ENCODE peak calls at places on chromosomes 6 and 20, in eight cellular contexts. One of them, this sample, is unnamed.

GRCh38 chr6:160043784-160044183 is 74.9 kb downstream of the IGF2R start:
- DNase-seq in epithelial cell of esophagus: peak; percentile 81
- DNase-seq in fibroblast of lung: no peak
- DNase-seq in body of pancreas: no peak
- DNase-seq in cardiac fibroblast: no peak
- DNase-seq in CD8-positive, alpha-beta T cell: no peak
- DNase-seq in AG04450: no peak
- DNase-seq in GM13977: no peak
- DNase-seq in this sample: no peak

GRCh38 chr20:33679758-33680485 is 5.7 kb upstream of the NECAB3 start:
- DNase-seq in epithelial cell of esophagus: no peak
- DNase-seq in fibroblast of lung: no peak
- DNase-seq in body of pancreas: no peak
- DNase-seq in cardiac fibroblast: no peak
- DNase-seq in CD8-positive, alpha-beta T cell: peak; percentile 56
- DNase-seq in AG04450: no peak
- DNase-seq in GM13977: peak; percentile 78
- DNase-seq in this sample: no peak

GRCh38 chr6:44681782-44682181 is 294.3 kb downstream of the CDC5L start:
- DNase-seq in epithelial cell of esophagus: no peak
- DNase-seq in fibroblast of lung: peak; percentile 44
- DNase-seq in body of pancreas: no peak
- DNase-seq in cardiac fibroblast: peak; percentile 52
- DNase-seq in CD8-positive, alpha-beta T cell: no peak
- DNase-seq in AG04450: no peak
- DNase-seq in GM13977: no peak
- DNase-seq in this sample: no peak

GRCh38 chr6:52157301-52157930 is 28.8 kb upstream of the IL17A start:
- DNase-seq in epithelial cell of esophagus: peak; percentile 66
- DNase-seq in fibroblast of lung: no peak
- DNase-seq in body of pancreas: no peak
- DNase-seq in cardiac fibroblast: no peak
- DNase-seq in CD8-positive, alpha-beta T cell: no peak
- DNase-seq in AG04450: no peak
- DNase-seq in GM13977: peak; percentile 28
- DNase-seq in this sample: no peak

GRCh38 chr20:44692932-44693476 is 22.2 kb upstream of the CCN5 start:
- DNase-seq in epithelial cell of esophagus: peak; percentile 63
- DNase-seq in fibroblast of lung: peak; percentile 97
- DNase-seq in body of pancreas: peak; percentile 65
- DNase-seq in cardiac fibroblast: peak; percentile 97
- DNase-seq in CD8-positive, alpha-beta T cell: no peak
- DNase-seq in AG04450: peak; percentile 77
- DNase-seq in GM13977: no peak
- DNase-seq in this sample: peak; percentile 85

GRCh38 chr20:44861547-44862006 is 23.9 kb upstream of the YWHAB start:
- DNase-seq in epithelial cell of esophagus: peak; percentile 15
- DNase-seq in fibroblast of lung: peak; percentile 21
- DNase-seq in body of pancreas: peak; percentile 43
- DNase-seq in cardiac fibroblast: peak; percentile 69
- DNase-seq in CD8-positive, alpha-beta T cell: no peak
- DNase-seq in AG04450: no peak
- DNase-seq in GM13977: no peak
- DNase-seq in this sample: no peak

GRCh38 chr6:14816106-14816864 is 429.6 kb upstream of the JARID2 start:
- DNase-seq in epithelial cell of esophagus: no peak
- DNase-seq in fibroblast of lung: no peak
- DNase-seq in body of pancreas: no peak
- DNase-seq in cardiac fibroblast: peak; percentile 72
- DNase-seq in CD8-positive, alpha-beta T cell: no peak
- DNase-seq in AG04450: no peak
- DNase-seq in GM13977: no peak
- DNase-seq in this sample: no peak

GRCh38 chr20:63692436-63693078 is 3.9 kb upstream of the TNFRSF6B start:
- DNase-seq in epithelial cell of esophagus: no peak
- DNase-seq in fibroblast of lung: peak; percentile 38
- DNase-seq in body of pancreas: no peak
- DNase-seq in cardiac fibroblast: no peak
- DNase-seq in CD8-positive, alpha-beta T cell: no peak
- DNase-seq in AG04450: no peak
- DNase-seq in GM13977: no peak
- DNase-seq in this sample: no peak

GRCh38 chr6:161273752-161274487 is at the start of gene AGPAT4:
- DNase-seq in epithelial cell of esophagus: peak; percentile 95
- DNase-seq in fibroblast of lung: peak; percentile 99
- DNase-seq in body of pancreas: peak; percentile 85
- DNase-seq in cardiac fibroblast: peak; percentile 98
- DNase-seq in CD8-positive, alpha-beta T cell: peak; percentile 78
- DNase-seq in AG04450: peak; percentile 95
- DNase-seq in GM13977: peak; percentile 92
- DNase-seq in this sample: peak; percentile 95

GRCh38 chr6:118660218-118660569 is 8.8 kb upstream of the CEP85L start:
- DNase-seq in epithelial cell of esophagus: no peak
- DNase-seq in fibroblast of lung: no peak
- DNase-seq in body of pancreas: no peak
- DNase-seq in cardiac fibroblast: peak; percentile 18
- DNase-seq in CD8-positive, alpha-beta T cell: peak; percentile 82
- DNase-seq in AG04450: no peak
- DNase-seq in GM13977: no peak
- DNase-seq in this sample: no peak

GRCh38 chr20:38782275-38782674 is 23.2 kb upstream of the PPP1R16B start:
- DNase-seq in epithelial cell of esophagus: no peak
- DNase-seq in fibroblast of lung: no peak
- DNase-seq in body of pancreas: no peak
- DNase-seq in cardiac fibroblast: no peak
- DNase-seq in CD8-positive, alpha-beta T cell: no peak
- DNase-seq in AG04450: no peak
- DNase-seq in GM13977: no peak
- DNase-seq in this sample: no peak

DNA sequence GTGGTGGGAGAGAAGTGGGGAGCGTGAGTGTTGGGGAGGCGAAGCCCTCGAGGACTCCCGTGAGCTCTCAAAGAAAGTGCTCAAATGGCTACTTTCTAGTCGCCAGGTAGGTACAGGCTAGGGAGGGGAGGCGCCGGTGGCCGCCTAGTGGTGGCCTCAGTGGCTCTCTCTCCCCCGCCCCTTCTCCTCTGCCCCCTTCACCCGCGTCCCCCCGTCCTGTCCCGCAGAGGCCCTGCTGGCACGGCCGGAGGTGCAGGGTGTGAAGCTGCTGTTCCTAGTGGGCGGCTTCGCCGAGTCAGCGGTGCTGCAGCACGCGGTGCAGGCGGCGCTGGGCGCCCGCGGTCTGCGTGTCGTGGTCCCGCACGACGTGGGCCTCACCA is 16.3 kb downstream of the ADISSP start:
- DNase-seq in epithelial cell of esophagus: no peak
- DNase-seq in fibroblast of lung: no peak
- DNase-seq in body of pancreas: no peak
- DNase-seq in cardiac fibroblast: no peak
- DNase-seq in CD8-positive, alpha-beta T cell: no peak
- DNase-seq in AG04450: no peak
- DNase-seq in GM13977: no peak
- DNase-seq in this sample: no peak
- TF ChIP-seq CTCF in epithelial cell of esophagus: no peak
- TF ChIP-seq CTCF in fibroblast of lung: no peak
- TF ChIP-seq CTCF in body of pancreas: no peak
- TF ChIP-seq CTCF in cardiac fibroblast: no peak
- TF ChIP-seq CTCF in CD8-positive, alpha-beta T cell: no peak
- TF ChIP-seq CTCF in AG04450: no peak
- TF ChIP-seq CTCF in GM13977: no peak
- TF ChIP-seq CTCF in this sample: no peak

DNA sequence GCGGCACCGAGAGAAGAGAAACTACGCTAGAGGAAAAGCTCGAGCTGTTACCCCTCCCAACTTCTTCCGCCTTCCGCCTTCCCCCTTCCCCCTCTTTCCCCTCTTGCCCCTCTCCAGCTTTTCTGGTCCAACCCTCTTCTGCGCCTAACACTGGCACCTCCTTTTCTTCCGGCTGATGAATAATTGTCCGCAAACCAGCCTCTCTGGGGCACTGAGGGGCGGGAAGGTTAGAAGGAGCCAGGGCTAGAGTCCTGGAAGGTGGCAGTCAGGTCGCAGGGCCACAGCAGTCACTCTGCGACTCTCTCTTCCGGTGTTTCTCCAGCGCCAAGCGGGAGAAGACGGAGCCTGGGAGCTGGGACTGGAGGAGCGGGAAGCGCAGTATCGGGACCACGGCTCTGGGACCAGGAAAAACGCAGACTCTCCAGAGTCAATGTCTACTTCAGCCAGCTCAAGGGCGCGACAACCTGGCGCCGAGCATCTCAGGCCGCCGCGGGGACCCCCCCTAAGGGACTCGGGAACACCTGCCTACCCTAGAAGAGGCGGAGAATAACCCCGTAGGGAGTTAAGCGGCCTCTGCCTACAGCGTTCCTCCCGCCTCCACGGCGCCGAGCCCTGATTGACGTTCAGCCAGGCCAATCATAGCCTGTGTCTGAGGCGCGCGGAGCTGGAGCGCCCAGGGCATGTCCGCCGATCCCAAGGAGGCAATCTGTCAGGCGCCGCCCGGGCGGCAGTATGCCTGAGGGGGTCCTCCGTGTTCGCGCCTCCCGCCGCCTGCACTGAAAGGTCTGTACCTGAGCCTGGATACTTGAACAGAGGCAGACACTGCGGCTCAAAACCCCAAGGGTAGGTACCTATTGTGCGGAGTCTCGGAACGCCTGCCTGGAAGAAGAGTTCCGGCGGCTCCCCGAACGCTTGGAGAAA is 40.4 kb downstream of the PSMB9 start:
- DNase-seq in epithelial cell of esophagus: peak; percentile 92
- DNase-seq in fibroblast of lung: peak; percentile 92
- DNase-seq in body of pancreas: peak; percentile 94
- DNase-seq in cardiac fibroblast: peak; percentile 93
- DNase-seq in CD8-positive, alpha-beta T cell: peak; percentile 90
- DNase-seq in AG04450: peak; percentile 77
- DNase-seq in GM13977: peak; percentile 95
- DNase-seq in this sample: peak; percentile 76
- TF ChIP-seq CTCF in epithelial cell of esophagus: no peak
- TF ChIP-seq CTCF in fibroblast of lung: no peak
- TF ChIP-seq CTCF in body of pancreas: no peak
- TF ChIP-seq CTCF in cardiac fibroblast: no peak
- TF ChIP-seq CTCF in CD8-positive, alpha-beta T cell: no peak
- TF ChIP-seq CTCF in AG04450: no peak
- TF ChIP-seq CTCF in GM13977: no peak
- TF ChIP-seq CTCF in this sample: no peak

DNA sequence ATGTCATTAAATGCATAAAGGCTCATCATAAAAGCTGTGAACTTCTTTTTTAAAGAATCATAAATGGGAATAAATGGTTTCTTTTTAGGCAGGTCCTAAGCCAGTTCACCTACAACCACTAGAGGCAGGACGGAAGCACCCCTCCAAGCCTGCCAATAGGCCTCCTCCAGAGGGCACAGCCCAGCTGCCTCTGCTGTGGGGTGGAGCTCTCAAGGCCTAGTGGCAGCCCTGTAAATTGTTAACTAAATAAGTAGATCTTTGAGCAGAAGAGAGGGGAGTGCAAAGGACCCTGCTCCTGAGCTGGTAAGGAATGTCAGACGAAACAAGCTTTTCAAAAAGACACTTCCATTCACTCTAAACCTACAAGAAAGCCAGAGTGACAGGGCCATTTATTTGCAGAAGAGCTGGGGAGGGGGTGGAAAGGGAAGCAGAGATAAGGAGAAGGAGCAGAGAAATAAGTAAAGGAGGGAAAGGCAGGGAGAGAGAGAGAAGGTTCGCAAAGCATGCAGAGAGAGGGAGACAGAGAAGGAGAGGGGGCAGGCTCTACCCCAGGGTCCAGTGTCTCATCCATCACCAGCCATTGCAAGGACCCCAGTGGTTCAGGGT is 18.0 kb upstream of the MAFB start:
- DNase-seq in epithelial cell of esophagus: no peak
- DNase-seq in fibroblast of lung: no peak
- DNase-seq in body of pancreas: peak; percentile 12
- DNase-seq in cardiac fibroblast: no peak
- DNase-seq in CD8-positive, alpha-beta T cell: no peak
- DNase-seq in AG04450: no peak
- DNase-seq in GM13977: no peak
- DNase-seq in this sample: no peak
- TF ChIP-seq CTCF in epithelial cell of esophagus: no peak
- TF ChIP-seq CTCF in fibroblast of lung: no peak
- TF ChIP-seq CTCF in body of pancreas: no peak
- TF ChIP-seq CTCF in cardiac fibroblast: no peak
- TF ChIP-seq CTCF in CD8-positive, alpha-beta T cell: no peak
- TF ChIP-seq CTCF in AG04450: no peak
- TF ChIP-seq CTCF in GM13977: no peak
- TF ChIP-seq CTCF in this sample: no peak

GRCh38 chr20:61587910-61588309 is 335.8 kb downstream of the CDH4 start:
- DNase-seq in epithelial cell of esophagus: no peak
- DNase-seq in fibroblast of lung: no peak
- DNase-seq in body of pancreas: no peak
- DNase-seq in cardiac fibroblast: no peak
- DNase-seq in CD8-positive, alpha-beta T cell: no peak
- DNase-seq in AG04450: no peak
- DNase-seq in GM13977: no peak
- DNase-seq in this sample: no peak
- TF ChIP-seq CTCF in epithelial cell of esophagus: no peak
- TF ChIP-seq CTCF in fibroblast of lung: no peak
- TF ChIP-seq CTCF in body of pancreas: no peak
- TF ChIP-seq CTCF in cardiac fibroblast: no peak
- TF ChIP-seq CTCF in CD8-positive, alpha-beta T cell: no peak
- TF ChIP-seq CTCF in AG04450: no peak
- TF ChIP-seq CTCF in GM13977: no peak
- TF ChIP-seq CTCF in this sample: no peak

GRCh38 chr6:143807103-143807425 is 36.1 kb upstream of the LTV1 start:
- DNase-seq in epithelial cell of esophagus: no peak
- DNase-seq in fibroblast of lung: no peak
- DNase-seq in body of pancreas: no peak
- DNase-seq in cardiac fibroblast: no peak
- DNase-seq in CD8-positive, alpha-beta T cell: no peak
- DNase-seq in AG04450: no peak
- DNase-seq in GM13977: no peak
- DNase-seq in this sample: no peak

GRCh38 chr6:143805832-143806281 is 37.3 kb upstream of the LTV1 start:
- DNase-seq in epithelial cell of esophagus: no peak
- DNase-seq in fibroblast of lung: peak; percentile 60
- DNase-seq in body of pancreas: no peak
- DNase-seq in cardiac fibroblast: peak; percentile 70
- DNase-seq in CD8-positive, alpha-beta T cell: no peak
- DNase-seq in AG04450: peak; percentile 8
- DNase-seq in GM13977: no peak
- DNase-seq in this sample: no peak

GRCh38 chr6:143806282-143807102 is 36.6 kb upstream of the LTV1 start:
- DNase-seq in epithelial cell of esophagus: peak; percentile 18
- DNase-seq in fibroblast of lung: peak; percentile 67
- DNase-seq in body of pancreas: peak; percentile 49
- DNase-seq in cardiac fibroblast: peak; percentile 72
- DNase-seq in CD8-positive, alpha-beta T cell: no peak
- DNase-seq in AG04450: peak; percentile 23
- DNase-seq in GM13977: no peak
- DNase-seq in this sample: no peak

GRCh38 chr6:143810745-143811144 is 32.4 kb upstream of the LTV1 start:
- DNase-seq in epithelial cell of esophagus: no peak
- DNase-seq in fibroblast of lung: no peak
- DNase-seq in body of pancreas: no peak
- DNase-seq in cardiac fibroblast: no peak
- DNase-seq in CD8-positive, alpha-beta T cell: no peak
- DNase-seq in AG04450: no peak
- DNase-seq in GM13977: no peak
- DNase-seq in this sample: no peak

GRCh38 chr6:143811492-143812157 is 31.5 kb upstream of the LTV1 start:
- DNase-seq in epithelial cell of esophagus: no peak
- DNase-seq in fibroblast of lung: no peak
- DNase-seq in body of pancreas: no peak
- DNase-seq in cardiac fibroblast: no peak
- DNase-seq in CD8-positive, alpha-beta T cell: no peak
- DNase-seq in AG04450: no peak
- DNase-seq in GM13977: no peak
- DNase-seq in this sample: no peak
- TF ChIP-seq CTCF in epithelial cell of esophagus: no peak
- TF ChIP-seq CTCF in fibroblast of lung: no peak
- TF ChIP-seq CTCF in body of pancreas: no peak
- TF ChIP-seq CTCF in cardiac fibroblast: no peak
- TF ChIP-seq CTCF in CD8-positive, alpha-beta T cell: no peak
- TF ChIP-seq CTCF in AG04450: no peak
- TF ChIP-seq CTCF in GM13977: no peak
- TF ChIP-seq CTCF in this sample: no peak

GRCh38 chr6:31901953-31902643 is at the start of gene ZBTB12:
- DNase-seq in epithelial cell of esophagus: peak; percentile 89
- DNase-seq in fibroblast of lung: peak; percentile 99
- DNase-seq in body of pancreas: peak; percentile 95
- DNase-seq in cardiac fibroblast: peak; percentile 97
- DNase-seq in CD8-positive, alpha-beta T cell: peak; percentile 84
- DNase-seq in AG04450: peak; percentile 96
- DNase-seq in GM13977: peak; percentile 97
- DNase-seq in this sample: peak; percentile 94
- TF ChIP-seq CTCF in epithelial cell of esophagus: no peak
- TF ChIP-seq CTCF in fibroblast of lung: no peak
- TF ChIP-seq CTCF in body of pancreas: no peak
- TF ChIP-seq CTCF in cardiac fibroblast: no peak
- TF ChIP-seq CTCF in CD8-positive, alpha-beta T cell: no peak
- TF ChIP-seq CTCF in AG04450: no peak
- TF ChIP-seq CTCF in GM13977: no peak
- TF ChIP-seq CTCF in this sample: no peak

This sample was measured in AG09319.